ENCODE peak calls at places on chromosomes 6 and 20, in eight cellular contexts. R, I, Z, V, H, L, G and M are unnamed samples.

GRCh38 chr20:2840967-2841531 is 504 bp downstream of the VPS16 start:
- DNase-seq in R (no peak), Z (peak; percentile 61), G (peak; percentile 77), I (peak; percentile 67), V (peak; percentile 80), H (peak; percentile 72), L (no peak), M (peak; percentile 89)

GRCh38 chr6:62285612-62286469 is at the start of gene KHDRBS2:
- DNase-seq in H (no peak), L (peak; percentile 56), R (peak; percentile 61), V (peak; percentile 1), I (peak; percentile 72), G (peak; percentile 67), Z (peak; percentile 38), M (no peak)

GRCh38 chr6:89187504-89187903 is 29.7 kb downstream of the GABRR1 start:
- DNase-seq in L (no peak), V (no peak), R (no peak), I (no peak), Z (no peak), G (no peak), H (no peak), M (no peak)

GRCh38 chr6:134619789-134620188 is 301.9 kb upstream of the SGK1 start:
- DNase-seq in R (no peak), H (peak; percentile 89), Z (no peak), L (no peak), V (no peak), I (no peak), G (no peak), M (peak; percentile 29)

GRCh38 chr6:28124350-28124970 is at the start of gene ZSCAN16:
- DNase-seq in R (peak; percentile 45), Z (peak; percentile 49), V (peak; percentile 67), L (peak; percentile 44), H (peak; percentile 79), G (peak; percentile 86), I (peak; percentile 73), M (peak; percentile 64)

GRCh38 chr6:151891524-151891923 is 84.0 kb downstream of the ESR1 start:
- DNase-seq in I (no peak), R (no peak), V (no peak), Z (no peak), G (no peak), H (no peak), L (no peak), M (no peak)

GRCh38 chr20:38337561-38338140 is 8.6 kb upstream of the LBP start:
- DNase-seq in G (peak; percentile 55), R (no peak), I (no peak), H (no peak), L (no peak), Z (no peak), V (peak; percentile 58), M (peak; percentile 47)

GRCh38 chr6:116118608-116119007 is 7.3 kb downstream of the COL10A1 start:
- DNase-seq in L (no peak), G (no peak), H (peak; percentile 13), V (no peak), I (no peak), Z (no peak), R (no peak), M (no peak)

GRCh38 chr6:140897804-140898573 is 1234.7 kb upstream of the GJE1 start:
- DNase-seq in V (no peak), G (no peak), I (peak; percentile 19), L (no peak), R (no peak), Z (no peak), H (no peak), M (peak; percentile 1)

GRCh38 chr6:40450483-40450882 is 136.7 kb downstream of the LRFN2 start:
- DNase-seq in L (no peak), V (no peak), I (no peak), G (no peak), Z (no peak), H (no peak), R (no peak), M (no peak)

GRCh38 chr20:23282111-23282510 is 68.5 kb upstream of the NXT1 start:
- DNase-seq in V (no peak), L (no peak), G (no peak), H (no peak), R (no peak), I (no peak), Z (no peak), M (no peak)

GRCh38 chr6:116971959-116972358 is 94.9 kb downstream of the RFX6 start:
- DNase-seq in Z (no peak), G (no peak), I (peak; percentile 6), R (no peak), L (no peak), V (peak; percentile 13), H (peak; percentile 31), M (no peak)

GRCh38 chr6:155604991-155605390 is 149.4 kb upstream of the NOX3 start:
- DNase-seq in L (no peak), R (no peak), Z (no peak), H (peak; percentile 77), G (no peak), I (no peak), V (no peak), M (no peak)

DNA sequence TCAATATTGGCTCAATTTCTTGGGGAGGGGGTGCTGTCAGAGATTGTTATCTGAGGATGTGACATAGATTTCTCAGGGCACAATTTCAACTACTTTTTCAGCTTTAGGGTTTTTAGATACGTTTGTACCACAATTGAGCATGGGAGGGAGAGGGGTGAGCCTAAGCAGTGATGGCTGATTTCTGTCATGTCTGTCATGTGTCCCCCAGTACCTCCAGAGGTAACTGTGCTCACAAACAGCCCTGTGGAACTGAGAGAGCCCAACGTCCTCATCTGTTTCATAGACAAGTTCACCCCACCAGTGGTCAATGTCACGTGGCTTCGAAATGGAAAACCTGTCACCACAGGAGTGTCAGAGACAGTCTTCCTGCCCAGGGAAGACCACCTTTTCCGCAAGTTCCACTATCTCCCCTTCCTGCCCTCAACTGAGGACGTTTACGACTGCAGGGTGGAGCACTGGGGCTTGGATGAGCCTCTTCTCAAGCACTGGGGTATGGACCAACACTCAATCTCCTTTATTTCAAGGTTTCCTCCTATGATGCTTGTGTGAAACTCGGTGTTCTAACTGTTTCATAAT is 3.4 kb downstream of the HLA-DRA start:
- DNase-seq in H (no peak), R (no peak), G (no peak), L (no peak), I (no peak), V (no peak), Z (no peak), M (no peak)
- TF ChIP-seq POLR2A in H (no peak), R (peak; percentile 68), G (no peak), L (no peak), I (no peak), V (no peak), Z (peak; percentile 42), M (no peak)

DNA sequence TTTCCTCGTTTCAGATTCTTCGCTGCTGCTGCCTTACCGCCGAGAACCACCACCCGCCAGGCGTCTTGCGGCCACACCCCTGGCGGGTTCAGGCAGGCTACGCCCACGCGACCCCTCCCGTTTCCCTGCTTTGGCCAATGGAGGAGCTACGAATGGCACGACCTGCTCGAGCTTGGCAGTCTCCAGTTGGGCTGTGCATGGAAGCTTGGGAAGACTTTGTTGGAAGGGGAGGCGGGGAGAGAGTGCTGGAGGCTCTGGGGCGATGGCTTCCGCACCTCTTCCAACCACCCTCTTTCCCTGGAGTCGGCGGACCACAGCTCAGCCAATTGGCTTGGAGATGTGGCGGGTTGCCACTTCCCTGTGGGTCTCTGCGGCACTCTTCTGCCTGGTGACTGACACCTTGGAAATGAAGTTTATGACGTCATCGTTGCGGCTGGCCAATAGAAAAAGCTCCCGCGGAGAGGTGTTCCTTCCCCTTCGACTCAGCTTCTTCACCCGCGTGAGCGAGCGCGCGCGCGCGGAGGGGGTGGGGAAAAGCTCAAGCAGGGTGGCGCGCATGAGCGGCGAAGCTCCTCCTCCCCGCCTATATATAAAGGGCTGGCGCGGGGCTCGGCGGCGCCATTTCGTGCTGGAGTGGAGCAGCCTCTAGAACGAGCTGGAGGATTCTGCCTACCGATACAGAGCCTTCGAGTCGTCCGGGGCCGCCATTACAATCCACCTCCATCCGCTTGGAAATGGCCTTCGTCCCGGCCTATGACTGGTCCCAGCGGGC is 3.4 kb downstream of the BRD2 start:
- DNase-seq in H (peak; percentile 100), Z (peak; percentile 77), V (peak; percentile 79), G (peak; percentile 100), L (peak; percentile 99), R (peak; percentile 70), I (peak; percentile 99), M (peak; percentile 78)
- TF ChIP-seq POLR2A in H (peak; percentile 100), Z (peak; percentile 99), V (peak; percentile 99), G (peak; percentile 99), L (peak; percentile 99), R (peak; percentile 99), I (peak; percentile 99), M (peak; percentile 99)

DNA sequence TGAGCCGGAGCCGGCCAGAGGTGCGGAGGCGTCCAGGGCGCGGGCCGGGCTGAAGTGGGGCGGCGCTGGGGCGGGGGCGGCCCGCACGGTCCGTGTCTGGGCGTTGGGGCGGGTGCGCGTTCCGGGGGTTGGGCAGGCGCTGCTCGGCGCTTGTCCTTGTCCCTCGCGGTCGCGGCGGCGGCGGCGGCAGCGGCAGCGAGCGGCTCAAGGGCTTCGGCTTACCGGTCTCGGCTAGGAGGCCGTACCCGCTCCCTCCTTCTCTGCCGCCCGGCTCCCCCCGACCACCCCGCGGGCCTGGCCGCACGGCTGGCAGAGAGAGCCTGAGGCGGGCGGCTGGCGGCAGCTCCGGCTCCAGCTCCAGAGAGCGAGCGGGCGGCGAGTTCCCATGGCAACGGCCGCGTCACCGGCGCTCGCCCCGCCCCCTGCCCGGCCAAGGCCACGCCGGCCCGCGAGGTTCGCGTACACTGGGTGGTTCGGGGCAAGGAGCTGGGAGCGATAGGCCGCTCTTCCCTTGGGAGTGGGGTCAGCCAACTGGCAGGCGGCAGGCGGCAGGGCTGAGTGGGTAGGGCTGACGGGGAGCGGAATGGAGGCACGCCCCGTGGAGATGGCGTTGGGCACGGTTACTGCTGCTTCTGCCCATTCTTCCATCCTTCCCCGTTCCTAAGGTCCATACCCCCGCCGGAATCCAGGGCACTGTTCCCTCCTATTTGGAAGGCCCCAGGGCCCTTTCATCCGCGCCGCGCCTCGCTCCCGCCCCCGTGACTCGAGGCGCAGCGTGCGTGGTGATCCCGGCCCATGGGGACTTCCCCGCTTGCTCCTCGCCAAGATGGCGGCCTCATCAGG is at the start of gene LRRC73:
- DNase-seq in L (peak; percentile 76), V (peak; percentile 34), G (peak; percentile 96), H (peak; percentile 68), R (peak; percentile 84), I (peak; percentile 89), Z (peak; percentile 73), M (peak; percentile 86)
- TF ChIP-seq POLR2A in L (no peak), V (peak; percentile 27), G (peak; percentile 30), H (no peak), R (peak; percentile 17), I (peak; percentile 47), Z (no peak), M (peak; percentile 20)

GRCh38 chr6:44306710-44307109 is 6.4 kb downstream of the AARS2 start:
- DNase-seq in Z (no peak), G (no peak), V (no peak), H (no peak), I (no peak), L (no peak), R (no peak), M (no peak)

GRCh38 chr6:44305200-44305725 is 7.9 kb downstream of the AARS2 start:
- DNase-seq in L (no peak), Z (no peak), G (no peak), V (no peak), R (no peak), I (no peak), H (no peak), M (no peak)

GRCh38 chr6:44302856-44303255 is 10.3 kb downstream of the AARS2 start:
- DNase-seq in H (no peak), L (no peak), I (no peak), R (no peak), Z (no peak), V (no peak), G (no peak), M (no peak)

GRCh38 chr6:44303842-44304241 is 9.3 kb downstream of the AARS2 start:
- DNase-seq in V (no peak), Z (no peak), I (no peak), L (no peak), R (no peak), H (no peak), G (no peak), M (no peak)

GRCh38 chr6:44304282-44305199 is 8.6 kb downstream of the AARS2 start:
- DNase-seq in G (no peak), H (peak; percentile 35), I (no peak), V (peak; percentile 35), L (no peak), R (peak; percentile 70), Z (peak; percentile 62), M (no peak)
- TF ChIP-seq POLR2A in G (no peak), H (no peak), I (no peak), V (no peak), L (no peak), R (no peak), Z (peak; percentile 19), M (peak; percentile 24)